ENCODE peak calls at places on chromosomes 3 and 15, in nine cellular contexts. P, K, M, E, A, R, O, J and C are unnamed samples.

GRCh38 chr3:106826861-106827311 is 550.4 kb upstream of the CCDC54 start:
- DNase-seq in P (no peak), K (no peak), M (no peak), E (no peak), A (no peak), R (no peak), O (no peak), J (peak; percentile 59), C (no peak)

GRCh38 chr15:74709011-74709410 is 13.2 kb upstream of the EDC3 start:
- DNase-seq in P (no peak), K (no peak), M (no peak), E (no peak), A (no peak), R (no peak), O (no peak), J (no peak), C (no peak)

GRCh38 chr3:23421811-23422510 is 218.8 kb downstream of the UBE2E2 start:
- DNase-seq in P (no peak), K (no peak), M (no peak), E (no peak), A (no peak), R (no peak), O (no peak), J (no peak), C (no peak)

GRCh38 chr3:8712045-8712870 is 21.3 kb upstream of the CAV3 start:
- DNase-seq in P (no peak), K (no peak), M (no peak), E (no peak), A (no peak), R (no peak), O (no peak), J (no peak), C (no peak)

GRCh38 chr15:41022487-41023090 is 69.3 kb downstream of the CHAC1 start:
- DNase-seq in P (peak; percentile 36), K (no peak), M (peak; percentile 28), E (peak; percentile 20), A (no peak), R (no peak), O (no peak), J (peak; percentile 61), C (peak; percentile 26)

GRCh38 chr3:142209655-142210054 is 15.7 kb downstream of the GK5 start:
- DNase-seq in P (peak; percentile 82), K (peak; percentile 87), M (no peak), E (no peak), A (no peak), R (no peak), O (no peak), J (no peak), C (no peak)

GRCh38 chr3:178646205-178646604 is 110.0 kb downstream of the KCNMB2 start:
- DNase-seq in P (no peak), K (no peak), M (no peak), E (no peak), A (no peak), R (no peak), O (no peak), J (peak; percentile 38), C (no peak)

GRCh38 chr3:58952128-58952917 is 97.5 kb downstream of the CFAP20DC start:
- DNase-seq in P (no peak), K (no peak), M (no peak), E (no peak), A (no peak), R (no peak), O (no peak), J (no peak), C (no peak)

GRCh38 chr3:187828571-187829452 is 83.5 kb upstream of the BCL6 start:
- DNase-seq in P (no peak), K (no peak), M (peak; percentile 64), E (no peak), A (no peak), R (no peak), O (no peak), J (no peak), C (no peak)

GRCh38 chr15:79736435-79737000 is 160.3 kb downstream of the MTHFS start:
- DNase-seq in P (no peak), K (no peak), M (no peak), E (no peak), A (no peak), R (no peak), O (no peak), J (no peak), C (no peak)
- TF ChIP-seq EP300 in P (no peak), K (no peak), M (no peak), E (no peak), A (no peak), R (no peak), O (no peak), J (no peak), C (no peak)

GRCh38 chr3:139377378-139377777 is 12.1 kb downstream of the COPB2 start:
- DNase-seq in P (no peak), K (no peak), M (peak; percentile 11), E (no peak), A (no peak), R (no peak), O (no peak), J (no peak), C (no peak)
- H3K36me3 ChIP-seq in P (no peaks in the 10 kb centered on the region), K (peaks cover 91% of the 10 kb centered on the region), M (peaks cover 83% of the 10 kb centered on the region), E (peaks cover 82% of the 10 kb centered on the region), A (peaks cover 86% of the 10 kb centered on the region), R (peaks cover 83% of the 10 kb centered on the region), O (peaks cover 48% of the 10 kb centered on the region), J (peaks cover 90% of the 10 kb centered on the region), C (no peaks in the 10 kb centered on the region)

DNA sequence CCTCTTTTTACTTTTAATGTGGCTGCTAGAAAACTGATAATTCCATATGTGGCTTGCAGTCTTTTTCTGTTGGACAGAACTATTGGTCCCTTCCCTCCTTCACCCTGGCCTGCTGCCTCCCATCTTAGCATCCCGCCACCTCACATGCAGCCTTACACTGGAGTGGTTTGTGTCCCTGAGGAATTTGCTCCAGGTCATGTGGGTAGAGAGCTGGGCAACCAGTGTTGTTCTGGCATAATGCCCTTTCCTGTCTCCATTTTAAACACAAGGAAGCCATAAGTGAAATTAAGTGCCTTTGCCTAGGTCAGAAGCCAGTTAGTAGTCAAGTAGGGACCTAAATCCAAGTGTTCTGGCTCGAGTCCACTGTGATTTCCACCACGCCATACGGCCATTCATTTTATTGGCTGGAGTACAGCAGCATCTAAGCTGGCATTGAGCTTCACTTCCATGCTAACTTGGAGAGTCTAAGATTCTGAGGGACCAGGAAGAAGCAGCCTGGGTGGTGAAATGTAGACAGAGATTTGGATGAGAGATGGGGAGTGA is 46.0 kb upstream of the PLXNA1 start:
- DNase-seq in P (no peak), K (peak; percentile 43), M (no peak), E (no peak), A (no peak), R (no peak), O (no peak), J (no peak), C (no peak)
- H3K4me1 ChIP-seq in P (no peaks in the 10 kb centered on the region), K (no peaks in the 10 kb centered on the region), M (no peaks in the 10 kb centered on the region), E (no peaks in the 10 kb centered on the region), A (no peaks in the 10 kb centered on the region), R (peaks cover 31% of the 10 kb centered on the region), O (peaks cover 12% of the 10 kb centered on the region), J (peaks cover 54% of the 10 kb centered on the region), C (peaks cover 6% of the 10 kb centered on the region)

GRCh38 chr15:38883987-38884386 is 319.4 kb upstream of the RASGRP1 start:
- DNase-seq in P (no peak), K (no peak), M (no peak), E (no peak), A (no peak), R (no peak), O (no peak), J (peak; percentile 67), C (no peak)

GRCh38 chr15:38885001-38885400 is 320.4 kb upstream of the RASGRP1 start:
- DNase-seq in P (peak; percentile 34), K (no peak), M (peak; percentile 15), E (no peak), A (no peak), R (no peak), O (no peak), J (no peak), C (no peak)

GRCh38 chr15:38885477-38885952 is 320.9 kb upstream of the RASGRP1 start:
- DNase-seq in P (peak; percentile 33), K (no peak), M (no peak), E (no peak), A (no peak), R (no peak), O (no peak), J (no peak), C (no peak)

GRCh38 chr15:38888701-38889154 is 324.1 kb upstream of the RASGRP1 start:
- DNase-seq in P (no peak), K (no peak), M (no peak), E (no peak), A (no peak), R (no peak), O (no peak), J (peak; percentile 40), C (no peak)

GRCh38 chr15:38886315-38887163 is 321.9 kb upstream of the RASGRP1 start:
- DNase-seq in P (no peak), K (no peak), M (no peak), E (no peak), A (no peak), R (no peak), O (no peak), J (no peak), C (no peak)
- TF ChIP-seq EP300 in P (no peak), K (no peak), M (no peak), E (no peak), A (no peak), R (no peak), O (no peak), J (no peak), C (no peak)

DNA sequence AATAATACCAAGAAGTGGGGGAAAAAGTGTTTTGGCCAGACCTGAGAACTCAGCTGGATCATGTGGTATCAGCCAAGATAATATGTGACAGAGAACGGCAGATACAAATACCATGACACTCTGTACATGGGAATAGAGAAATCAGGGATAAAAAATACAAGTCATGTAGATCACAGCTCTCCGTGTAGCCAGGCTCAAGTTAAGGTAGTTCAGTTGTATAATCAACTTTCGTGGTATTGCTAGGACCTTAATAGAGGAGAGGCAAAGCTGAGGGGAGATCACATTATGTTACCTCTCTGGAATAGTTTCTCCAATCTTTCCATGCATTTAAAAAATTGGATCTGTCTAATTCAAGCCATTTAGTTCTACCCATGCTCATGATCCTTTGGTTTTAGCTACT is 179.8 kb downstream of the GHSR start:
- DNase-seq in P (no peak), K (no peak), M (no peak), E (no peak), A (no peak), R (no peak), O (no peak), J (no peak), C (no peak)
- H3K36me3 ChIP-seq in P (no peaks in the 10 kb centered on the region), K (peaks cover 15% of the 10 kb centered on the region), M (peaks cover 94% of the 10 kb centered on the region), E (no peaks in the 10 kb centered on the region), A (no peaks in the 10 kb centered on the region), R (peaks cover 9% of the 10 kb centered on the region), O (no peaks in the 10 kb centered on the region), J (peaks cover 24% of the 10 kb centered on the region), C (no peaks in the 10 kb centered on the region)

DNA sequence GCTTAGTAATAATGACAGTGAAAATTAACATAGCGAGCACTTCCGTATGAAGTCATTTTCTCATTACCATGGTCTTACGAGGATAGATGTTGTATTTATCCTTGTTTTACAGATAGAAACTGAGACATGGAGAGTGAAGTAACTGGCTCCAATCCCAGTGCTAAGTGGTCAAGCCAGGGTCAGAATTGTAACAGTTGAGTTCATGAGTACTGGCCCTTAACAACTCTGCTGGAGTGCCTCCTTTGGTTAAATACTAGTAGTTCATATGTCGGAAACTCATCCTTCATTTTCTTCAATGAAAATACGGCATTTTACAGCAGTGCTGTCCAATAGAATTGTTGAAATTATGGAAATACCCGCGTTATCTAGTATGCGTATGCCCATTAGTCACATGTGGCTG is 32.4 kb downstream of the FNDC3B start:
- DNase-seq in P (no peak), K (no peak), M (no peak), E (no peak), A (no peak), R (no peak), O (no peak), J (no peak), C (no peak)
- H3K4me1 ChIP-seq in P (peaks cover 26% of the 10 kb centered on the region), K (no peaks in the 10 kb centered on the region), M (peaks cover 100% of the 10 kb centered on the region), E (peaks cover 32% of the 10 kb centered on the region), A (no peaks in the 10 kb centered on the region), R (peaks cover 31% of the 10 kb centered on the region), O (peaks cover 13% of the 10 kb centered on the region), J (peaks cover 12% of the 10 kb centered on the region), C (peaks cover 29% of the 10 kb centered on the region)